ENCODE peak calls at places on chromosome 19, in five cellular contexts. H is neural progenitor cell, Z is kidney epithelial cell, Y is HuH-7.5, M is pulmonary artery endothelial cell. O is an unnamed sample.

GRCh38 chr19:5641171-5641570 is 18.3 kb downstream of the SAFB start:
- DNase-seq in H (no peak), Z (no peak), Y (no peak), M (no peak), O (no peak)

GRCh38 chr19:12865746-12866415 is 15.4 kb downstream of the DNASE2 start:
- DNase-seq in H (peak), Z (no peak), Y (no peak), M (no peak), O (no peak)

GRCh38 chr19:28700176-28700575 is 512.8 kb downstream of the UQCRFS1 start:
- DNase-seq in H (no peak), Z (no peak), Y (no peak), M (no peak), O (no peak)

GRCh38 chr19:13849277-13849676 is 27.7 kb upstream of the NANOS3 start:
- DNase-seq in H (no peak), Z (no peak), Y (no peak), M (no peak), O (no peak)

GRCh38 chr19:55070755-55071502 is 4.7 kb upstream of the EPS8L1 start:
- DNase-seq in H (no peak), Z (no peak), Y (no peak), M (no peak), O (peak)

GRCh38 chr19:46718157-46718933 is 1.4 kb upstream of the PRKD2 start:
- DNase-seq in H (peak), Z (no peak), Y (peak), M (no peak), O (no peak)

GRCh38 chr19:43555185-43555770 is 20.0 kb downstream of the XRCC1 start:
- DNase-seq in H (peak), Z (peak), Y (peak), M (no peak), O (peak)

GRCh38 chr19:11279505-11280236 is 16.3 kb upstream of the TSPAN16 start:
- DNase-seq in H (no peak), Z (no peak), Y (no peak), M (no peak), O (no peak)

GRCh38 chr19:14774373-14774772 is 4.0 kb downstream of the ADGRE2 start:
- DNase-seq in H (no peak), Z (no peak), Y (no peak), M (no peak), O (no peak)

GRCh38 chr19:12825259-12826131 is 8.9 kb downstream of the RTBDN start:
- DNase-seq in H (peak), Z (no peak), Y (peak), M (no peak), O (no peak)

GRCh38 chr19:17610384-17610783 is 54.9 kb downstream of the COLGALT1 start:
- DNase-seq in H (no peak), Z (no peak), Y (no peak), M (no peak), O (no peak)

O was measured in brain microvascular endothelial cell.